ENCODE peak calls at places on chromosomes 4 and X, in six cellular contexts. S, C, V, M, U and K are unnamed samples.

GRCh38 chr4:98828801-98829200 is 100.1 kb downstream of the EIF4E start:
- DNase-seq in S (no peak), C (no peak), V (peak), M (peak), U (no peak), K (peak)

GRCh38 chr4:129254526-129254925 is 158.6 kb downstream of the C4orf33 start:
- DNase-seq in S (no peak), C (no peak), V (no peak), M (no peak), U (no peak), K (no peak)

GRCh38 chr4:159075531-159075932 is 27.3 kb upstream of the RAPGEF2 start:
- DNase-seq in S (no peak), C (no peak), V (no peak), M (peak), U (no peak), K (no peak)

GRCh38 chr4:158824425-158825274 is 55.8 kb downstream of the FNIP2 start:
- DNase-seq in S (no peak), C (peak), V (no peak), M (peak), U (no peak), K (no peak)

GRCh38 chr4:45350438-45350837 is 624.1 kb upstream of the GNPDA2 start:
- DNase-seq in S (no peak), C (no peak), V (peak), M (peak), U (no peak), K (no peak)

GRCh38 chr4:10728016-10728415 is 43.4 kb upstream of the CLNK start:
- DNase-seq in S (no peak), C (no peak), V (no peak), M (no peak), U (no peak), K (no peak)

GRCh38 chr4:146255874-146256273 is 41.5 kb downstream of the REELD1 start:
- DNase-seq in S (no peak), C (no peak), V (no peak), M (peak), U (no peak), K (no peak)

GRCh38 chr4:128751354-128751753 is 58.1 kb upstream of the JADE1 start:
- DNase-seq in S (no peak), C (no peak), V (no peak), M (no peak), U (no peak), K (no peak)

GRCh38 chr4:184177271-184177670 is 40.4 kb downstream of the ENPP6 start:
- DNase-seq in S (no peak), C (no peak), V (no peak), M (no peak), U (no peak), K (no peak)

GRCh38 chr4:86117781-86118302 is 242.0 kb downstream of the MAPK10 start:
- DNase-seq in S (no peak), C (no peak), V (no peak), M (peak), U (no peak), K (no peak)

GRCh38 chr4:152460488-152460887 is 75.4 kb downstream of the FBXW7 start:
- DNase-seq in S (no peak), C (no peak), V (peak), M (peak), U (no peak), K (no peak)

GRCh38 chr4:153060191-153060590 is 124.1 kb downstream of the FHDC1 start:
- DNase-seq in S (no peak), C (no peak), V (no peak), M (no peak), U (no peak), K (no peak)

GRCh38 chr4:119025916-119026661 is 109.5 kb upstream of the MYOZ2 start:
- DNase-seq in S (peak), C (no peak), V (no peak), M (peak), U (no peak), K (no peak)

GRCh38 chr4:10164877-10165283 is 48.3 kb upstream of the WDR1 start:
- DNase-seq in S (no peak), C (no peak), V (peak), M (peak), U (no peak), K (peak)

GRCh38 chr4:159281781-159282180 is 178.9 kb downstream of the RAPGEF2 start:
- DNase-seq in S (no peak), C (no peak), V (no peak), M (no peak), U (no peak), K (no peak)

GRCh38 chr4:180664766-180665368 is 1578.3 kb upstream of the TENM3 start:
- DNase-seq in S (peak), C (no peak), V (peak), M (peak), U (no peak), K (peak)
- TF ChIP-seq CTCF in S (no peak), C (peak), V (peak), M (peak), U (peak), K (peak)

DNA sequence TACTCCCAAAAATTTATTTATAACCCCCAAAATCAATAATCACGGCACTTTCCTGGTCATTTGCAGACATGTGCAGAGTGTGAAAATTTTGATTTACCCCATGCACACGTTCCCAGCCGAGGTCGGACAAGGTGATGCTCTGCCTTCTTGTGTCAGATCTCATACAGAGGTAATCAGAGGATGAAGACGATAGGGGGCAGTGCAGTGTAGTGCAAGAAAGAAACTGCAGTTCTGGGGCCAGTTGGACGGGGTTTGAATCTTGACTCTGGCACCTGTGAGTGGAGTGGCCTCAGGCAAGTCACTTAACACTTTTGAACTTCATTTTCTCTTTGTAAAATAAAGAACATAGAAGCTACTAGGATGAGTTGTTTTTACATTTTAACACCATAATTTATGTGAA is 88.4 kb downstream of the FRMPD3 start:
- DNase-seq in S (no peak), C (no peak), V (peak), M (peak), U (no peak), K (peak)
- TF ChIP-seq CTCF in S (no peak), C (peak), V (peak), M (peak), U (no peak), K (peak)

GRCh38 chrX:40496728-40497127 is 84.0 kb upstream of the ATP6AP2 start:
- DNase-seq in S (no peak), C (no peak), V (peak), M (no peak), U (no peak), K (no peak)
- TF ChIP-seq CTCF in S (no peak), C (no peak), V (no peak), M (peak), U (no peak), K (no peak)

GRCh38 chr4:27000820-27001219 is 140.2 kb downstream of the STIM2 start:
- DNase-seq in S (no peak), C (no peak), V (peak), M (no peak), U (no peak), K (no peak)
- TF ChIP-seq CTCF in S (no peak), C (peak), V (peak), M (peak), U (no peak), K (peak)

DNA sequence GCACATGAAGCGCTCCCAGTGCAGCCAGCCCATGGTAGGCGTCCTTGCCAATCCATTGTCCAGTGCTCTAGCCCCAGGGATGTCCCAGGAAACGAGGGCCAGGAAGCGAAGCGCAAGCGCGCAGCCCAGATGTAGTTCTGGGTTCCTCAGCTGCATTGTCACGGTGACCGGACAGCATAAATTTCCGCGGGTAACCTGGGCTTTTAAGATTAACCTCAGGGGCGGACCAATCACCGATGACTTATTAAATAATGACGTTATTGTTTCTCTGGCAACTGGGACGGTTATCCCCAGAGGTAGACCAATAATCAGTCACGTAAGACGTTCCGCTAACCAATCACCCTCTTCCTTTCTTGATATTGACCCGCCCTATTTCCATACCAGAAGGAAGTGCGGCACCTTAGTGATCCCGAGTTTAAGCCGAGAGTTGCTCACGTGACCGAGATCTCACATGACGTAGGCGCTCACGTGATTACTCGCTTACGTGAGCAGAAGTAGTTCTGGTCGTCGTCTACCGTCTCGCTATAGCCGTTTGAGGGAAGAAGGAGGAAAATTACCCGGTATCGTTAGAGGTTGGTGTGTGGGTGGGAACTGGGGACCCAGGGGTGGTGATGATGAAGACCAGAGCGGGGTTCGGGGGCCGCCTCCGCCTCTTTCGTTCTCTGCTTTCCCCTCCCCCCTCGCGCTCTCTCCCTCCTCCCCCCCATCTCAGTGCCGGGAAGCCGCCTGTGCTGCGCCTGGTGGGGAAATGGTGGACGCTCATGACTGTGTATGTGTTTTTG is at the start of the genes GLA and HNRNPH2:
- DNase-seq in S (peak), C (peak), V (peak), M (peak), U (peak), K (peak)
- TF ChIP-seq CTCF in S (no peak), C (no peak), V (peak), M (no peak), U (no peak), K (no peak)